ENCODE peak calls at places on chromosomes 3 and 15, in four cellular contexts. Q is IMR-90, U is MM.1S, X is coronary artery. V is an unnamed sample.

GRCh38 chr15:58241872-58242271 is 103.7 kb downstream of the AQP9 start:
- DNase-seq in Q (no peak), U (no peak), X (no peak), V (no peak)

GRCh38 chr15:51492528-51492927 is 130.0 kb downstream of the DMXL2 start:
- DNase-seq in U (no peak), X (no peak), Q (no peak), V (no peak)

GRCh38 chr3:134144694-134145093 is 106.0 kb downstream of the RYK start:
- DNase-seq in X (no peak), Q (no peak), U (no peak), V (no peak)

GRCh38 chr15:29143909-29144308 is 125.7 kb downstream of the NSMCE3 start:
- DNase-seq in Q (peak), X (peak), U (no peak), V (peak)

GRCh38 chr15:95944856-95945255 is 385.6 kb upstream of the NR2F2 start:
- DNase-seq in Q (no peak), X (no peak), U (no peak), V (no peak)

GRCh38 chr3:55160241-55160877 is 232.5 kb upstream of the LRTM1 start:
- DNase-seq in X (peak), U (no peak), Q (peak), V (peak)

GRCh38 chr3:73094951-73095350 is 33.5 kb downstream of the EBLN2 start:
- DNase-seq in X (no peak), Q (no peak), U (no peak), V (no peak)

GRCh38 chr15:70066422-70066821 is 31.3 kb downstream of the TLE3 start:
- DNase-seq in Q (peak), X (no peak), U (no peak), V (no peak)

GRCh38 chr3:73069187-73069586 is 7.7 kb downstream of the EBLN2 start:
- DNase-seq in U (no peak), X (no peak), Q (no peak), V (no peak)

GRCh38 chr3:190617185-190617584 is 103.3 kb downstream of the IL1RAP start:
- DNase-seq in X (no peak), Q (no peak), U (no peak), V (no peak)

GRCh38 chr3:45088543-45088942 is 57.6 kb downstream of the CDCP1 start:
- DNase-seq in Q (no peak), X (no peak), U (no peak), V (no peak)

GRCh38 chr3:106508331-106508893 is 639.6 kb upstream of the CBLB start:
- DNase-seq in U (no peak), X (no peak), Q (no peak), V (no peak)

GRCh38 chr15:70580958-70581357 is 182.4 kb downstream of the UACA start:
- DNase-seq in X (peak), Q (no peak), U (no peak), V (no peak)

GRCh38 chr3:182739619-182740018 is 53.7 kb upstream of the ATP11B start:
- DNase-seq in U (no peak), X (no peak), Q (peak), V (peak)

GRCh38 chr15:60212536-60212935 is 185.2 kb downstream of the ANXA2 start:
- DNase-seq in Q (no peak), X (no peak), U (peak), V (no peak)

GRCh38 chr15:55715355-55716076 is 27.4 kb downstream of the PRTG start:
- DNase-seq in Q (no peak), X (no peak), U (no peak), V (no peak)

GRCh38 chr15:51289290-51289689 is 49.1 kb downstream of the CYP19A1 start:
- DNase-seq in Q (no peak), X (peak), U (no peak), V (no peak)

GRCh38 chr3:122928396-122929187 is 99.0 kb downstream of the SEMA5B start:
- DNase-seq in Q (no peak), X (no peak), U (no peak), V (no peak)

GRCh38 chr3:139281512-139282196 is 62.2 kb upstream of the MRPS22 start:
- DNase-seq in X (no peak), Q (no peak), U (no peak), V (no peak)

GRCh38 chr3:178699364-178699763 is 163.1 kb downstream of the KCNMB2 start:
- DNase-seq in Q (no peak), U (no peak), X (no peak), V (no peak)

GRCh38 chr3:178699810-178700209 is 163.6 kb downstream of the KCNMB2 start:
- DNase-seq in Q (no peak), X (no peak), U (no peak), V (no peak)

GRCh38 chr3:178705925-178706324 is 169.7 kb downstream of the KCNMB2 start:
- DNase-seq in U (peak), Q (peak), X (no peak), V (no peak)

GRCh38 chr3:178706411-178706810 is 170.2 kb downstream of the KCNMB2 start:
- DNase-seq in U (no peak), Q (no peak), X (no peak), V (no peak)

GRCh38 chr3:178703268-178703975 is 167.2 kb downstream of the KCNMB2 start:
- DNase-seq in U (no peak), X (no peak), Q (peak), V (peak)
- TF ChIP-seq CTCF in U (no peak), X (no peak), Q (peak), V (no peak)

GRCh38 chr3:31291818-31292217 is 240.9 kb upstream of the STT3B start:
- DNase-seq in X (no peak), U (no peak), Q (no peak), V (no peak)

GRCh38 chr3:31288641-31289100 is 244.1 kb upstream of the STT3B start:
- DNase-seq in X (no peak), Q (peak), U (peak), V (peak)

GRCh38 chr3:31288224-31288623 is 244.5 kb upstream of the STT3B start:
- DNase-seq in Q (no peak), U (no peak), X (no peak), V (no peak)

GRCh38 chr3:31290046-31290445 is 242.7 kb upstream of the STT3B start:
- DNase-seq in X (no peak), Q (no peak), U (no peak), V (no peak)

DNA sequence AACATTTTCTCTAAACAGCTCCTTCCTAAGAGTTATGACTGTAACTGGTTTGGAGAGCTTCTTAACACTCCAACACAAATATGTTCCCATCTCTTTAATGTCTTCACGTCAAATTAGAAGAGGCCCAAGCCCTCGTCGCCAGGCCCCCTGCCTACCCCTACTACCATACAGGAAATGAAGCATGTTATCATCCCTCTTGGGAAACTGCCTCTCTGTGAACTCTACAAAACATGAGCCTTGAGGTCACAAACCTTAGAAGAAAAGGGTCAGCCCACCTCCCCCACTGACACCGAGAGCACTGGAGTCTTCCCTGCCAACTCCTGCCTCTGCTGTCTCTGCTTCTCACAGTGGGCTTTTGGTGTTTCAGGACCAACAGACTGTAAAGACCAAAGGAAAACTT is 243.1 kb upstream of the STT3B start:
- DNase-seq in U (no peak), X (no peak), Q (no peak), V (no peak)
- H3K4me3 ChIP-seq in U (no peak), X (no peak), Q (no peak), V (no peak)

GRCh38 chr3:117788086-117788485 is 1078.5 kb downstream of the TUSC7 start:
- DNase-seq in U (no peak), X (no peak), Q (peak), V (peak)

GRCh38 chr3:117788499-117788898 is 1078.9 kb downstream of the TUSC7 start:
- DNase-seq in X (no peak), Q (no peak), U (no peak), V (no peak)

GRCh38 chr3:117790256-117790987 is 1080.8 kb downstream of the TUSC7 start:
- DNase-seq in Q (peak), U (no peak), X (no peak), V (no peak)

DNA sequence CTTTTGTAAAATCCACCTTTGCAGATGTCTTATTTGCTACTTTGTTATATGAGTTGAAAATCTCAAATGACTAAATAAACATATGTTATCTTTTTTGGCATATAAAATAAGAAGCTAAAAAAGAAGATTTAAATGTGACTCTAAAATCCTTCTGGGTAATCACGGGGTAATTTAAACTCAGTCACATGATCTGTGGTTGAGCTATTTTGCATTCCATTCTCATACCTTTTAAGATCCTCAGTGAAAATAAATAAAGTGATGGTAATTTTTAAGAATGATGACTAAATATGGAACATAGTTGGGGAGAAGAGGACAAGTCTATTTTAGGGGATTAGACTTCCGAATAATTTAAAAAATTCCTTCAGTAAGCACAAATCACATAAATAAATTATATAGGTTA is 1076.8 kb downstream of the TUSC7 start:
- DNase-seq in X (no peak), U (no peak), Q (peak), V (no peak)
- TF ChIP-seq CTCF in X (no peak), U (no peak), Q (no peak), V (no peak)

GRCh38 chr15:40368701-40369473 is 10.9 kb downstream of the DISP2 start:
- DNase-seq in X (no peak), Q (no peak), U (no peak), V (no peak)
- H3K4me3 ChIP-seq in X (no peak), Q (no peak), U (no peak), V (no peak)

DNA sequence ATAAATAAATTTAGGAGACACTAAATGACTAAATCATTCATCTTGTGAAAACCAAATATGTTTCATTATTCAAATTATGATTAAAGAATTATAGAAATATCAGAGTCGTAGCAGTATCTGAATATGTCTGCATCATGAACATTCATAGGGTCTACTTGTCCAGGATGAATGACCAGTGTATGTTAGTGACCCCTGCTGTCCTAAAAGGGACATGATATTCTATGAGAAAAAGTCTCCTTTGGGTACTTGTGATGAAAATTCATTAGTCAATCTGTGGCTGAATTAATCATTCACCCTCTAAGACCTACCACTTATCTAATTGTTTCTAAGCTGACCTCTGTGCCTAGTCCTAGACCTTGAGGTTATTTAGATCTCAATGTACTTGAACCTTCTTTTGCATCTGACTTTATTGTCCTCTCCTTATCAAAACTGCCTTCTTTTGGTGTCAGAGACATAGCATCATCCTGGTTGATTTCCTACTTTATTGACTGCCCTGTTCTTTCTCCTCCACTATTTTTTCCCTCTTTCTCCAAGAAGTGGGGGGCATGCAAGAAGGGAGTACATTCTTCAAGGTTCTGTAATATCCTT is 799.3 kb downstream of the DIPK2A start:
- DNase-seq in Q (peak), X (no peak), U (peak), V (peak)
- TF ChIP-seq CTCF in Q (peak), X (no peak), U (peak), V (peak)

V was measured in fibroblast of pulmonary artery.